ENCODE peak calls at places on chromosomes 1 and 21, in nine cellular contexts. Q, Z, J, A, G, R, Y, C and L are unnamed samples.

GRCh38 chr1:234755449-234755863 is 145.5 kb upstream of the IRF2BP2 start:
- DNase-seq in G (peak), Z (peak), C (no peak), A (no peak), Y (peak), R (peak), J (no peak), Q (no peak), L (no peak)

GRCh38 chr1:84853743-84854721 is 39.0 kb downstream of the LPAR3 start:
- DNase-seq in G (no peak), Q (peak), C (no peak), R (peak), Y (peak), A (no peak), Z (no peak), J (peak), L (peak)

GRCh38 chr1:13576926-13577325 is 6.7 kb upstream of the PDPN start:
- DNase-seq in Q (no peak), C (no peak), Y (no peak), A (no peak), R (no peak), J (no peak), Z (no peak), G (no peak), L (no peak)

GRCh38 chr1:148317288-148317985 is 165.4 kb upstream of the NBPF11 start:
- DNase-seq in G (no peak), C (no peak), J (no peak), Z (no peak), Q (no peak), A (no peak), R (no peak), Y (no peak), L (no peak)

GRCh38 chr1:187819081-187819480 is 990.3 kb downstream of the PLA2G4A start:
- DNase-seq in Y (no peak), Q (no peak), C (no peak), Z (no peak), A (peak), R (no peak), G (no peak), J (no peak), L (no peak)

GRCh38 chr21:44434568-44434925 is 20.8 kb upstream of the LRRC3 start:
- DNase-seq in Y (no peak), Q (no peak), R (no peak), C (peak), A (no peak), Z (peak), J (no peak), G (no peak), L (no peak)

GRCh38 chr1:77037990-77038389 is 170.7 kb downstream of the ST6GALNAC5 start:
- DNase-seq in Y (no peak), Z (no peak), C (no peak), Q (no peak), G (no peak), J (no peak), R (no peak), A (no peak), L (no peak)

GRCh38 chr1:24364605-24364974 is 45.4 kb downstream of the GRHL3 start:
- DNase-seq in J (no peak), R (peak), Q (no peak), Z (no peak), Y (no peak), C (no peak), A (no peak), G (no peak), L (no peak)

GRCh38 chr1:228515200-228515834 is 28.1 kb downstream of the RNF187 start:
- DNase-seq in C (peak), R (peak), J (no peak), Z (no peak), Y (peak), Q (peak), A (peak), G (no peak), L (peak)

GRCh38 chr1:240765732-240766363 is 153.9 kb upstream of the GREM2 start:
- DNase-seq in G (no peak), J (peak), Z (no peak), A (peak), C (no peak), Q (no peak), R (no peak), Y (peak), L (no peak)

GRCh38 chr1:240763771-240764170 is 151.8 kb upstream of the GREM2 start:
- DNase-seq in Z (no peak), R (no peak), G (no peak), Y (no peak), J (no peak), A (no peak), Q (no peak), C (no peak), L (no peak)

GRCh38 chr1:240766831-240767230 is 154.9 kb upstream of the GREM2 start:
- DNase-seq in Q (no peak), J (no peak), Y (no peak), C (no peak), R (no peak), G (no peak), A (no peak), Z (no peak), L (no peak)

GRCh38 chr1:240771450-240771849 is 159.5 kb upstream of the GREM2 start:
- DNase-seq in Q (no peak), Z (no peak), G (no peak), J (no peak), Y (no peak), R (no peak), A (no peak), C (no peak), L (no peak)

GRCh38 chr1:240768979-240769378 is 157.0 kb upstream of the GREM2 start:
- DNase-seq in C (no peak), J (no peak), Y (no peak), Q (no peak), G (no peak), A (no peak), R (no peak), Z (no peak), L (no peak)
- TF ChIP-seq CTCF in C (no peak), J (no peak), Y (no peak), Q (no peak), G (no peak), A (no peak), R (no peak), Z (no peak), L (no peak)

GRCh38 chr1:214281902-214282695 is 1.1 kb downstream of the SMYD2 start:
- DNase-seq in C (no peak), A (no peak), J (no peak), R (peak), Y (peak), G (peak), Z (peak), Q (no peak), L (no peak)

GRCh38 chr1:214282696-214283225 is 1.8 kb downstream of the SMYD2 start:
- DNase-seq in R (no peak), J (no peak), Y (no peak), Q (peak), A (no peak), Z (no peak), C (no peak), G (no peak), L (no peak)

GRCh38 chr1:214277704-214278635 is 3.0 kb upstream of the SMYD2 start:
- DNase-seq in G (no peak), J (no peak), Z (no peak), Y (no peak), A (no peak), R (no peak), C (no peak), Q (no peak), L (no peak)

GRCh38 chr1:214281030-214281901 is at the start of gene SMYD2:
- DNase-seq in G (peak), Z (peak), A (no peak), Q (peak), C (peak), J (no peak), Y (no peak), R (peak), L (peak)

DNA sequence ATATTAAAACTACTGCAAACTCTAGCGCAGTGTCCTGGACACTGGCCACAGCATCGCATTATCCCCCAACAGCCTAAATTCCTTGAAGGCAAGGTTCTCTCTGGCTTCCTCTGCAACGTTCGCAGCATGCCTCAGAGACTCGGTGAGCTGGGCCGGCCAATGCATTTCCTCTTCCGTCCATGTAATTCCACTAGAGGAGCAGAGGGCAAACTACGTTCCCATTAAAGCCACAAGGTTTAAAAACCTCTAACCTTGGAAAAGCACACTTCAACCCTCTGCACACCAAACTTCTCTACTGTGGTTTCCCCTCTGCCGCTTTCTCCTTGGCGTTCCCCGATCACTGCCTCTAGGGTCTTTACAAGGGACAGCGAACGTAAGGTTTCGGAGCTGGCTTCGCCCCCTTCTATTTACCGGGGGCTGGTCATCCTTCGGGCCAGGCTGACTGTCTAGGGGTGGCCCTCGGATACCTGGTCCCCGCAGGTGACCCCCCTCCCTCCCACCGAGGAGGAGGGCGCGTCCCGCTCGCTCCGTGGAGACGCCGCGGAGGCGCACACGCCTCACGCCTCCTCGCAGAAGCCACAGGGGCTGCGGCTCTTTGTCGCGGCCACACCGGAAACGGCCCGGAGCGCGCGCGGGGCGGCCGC is 451 bp upstream of the SMYD2 start:
- DNase-seq in R (peak), Z (no peak), G (peak), Y (no peak), J (no peak), Q (peak), C (peak), A (no peak), L (no peak)
- TF ChIP-seq CTCF in R (no peak), Z (no peak), G (no peak), Y (no peak), J (no peak), Q (no peak), C (no peak), A (peak), L (no peak)

GRCh38 chr1:198543670-198544260 is 3.3 kb upstream of the ATP6V1G3 start:
- DNase-seq in J (no peak), Y (no peak), Z (no peak), A (no peak), Q (no peak), G (no peak), C (no peak), R (no peak), L (peak)
- TF ChIP-seq CTCF in J (no peak), Y (no peak), Z (no peak), A (no peak), Q (no peak), G (no peak), C (no peak), R (no peak), L (no peak)

DNA sequence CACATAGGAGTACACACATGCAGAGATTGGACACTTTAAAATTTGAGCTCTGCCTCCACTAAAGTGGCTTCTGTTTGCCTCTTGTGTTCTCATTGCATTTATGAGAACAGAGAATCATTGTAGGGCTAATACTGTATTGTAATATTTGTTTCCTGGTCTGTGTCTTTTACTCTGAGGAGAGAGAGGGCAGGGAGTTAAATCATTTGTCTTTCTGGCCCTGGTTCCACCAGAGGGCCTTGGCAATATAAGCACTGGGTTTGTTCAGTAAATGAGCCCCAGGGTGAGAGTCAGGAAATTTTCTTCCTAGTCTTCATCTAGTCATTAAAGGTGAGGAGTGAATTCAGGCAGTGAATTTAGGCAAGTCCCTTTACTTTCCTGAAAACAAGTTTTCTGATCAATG is 70.3 kb downstream of the NFIA start:
- DNase-seq in A (no peak), R (no peak), C (no peak), Y (no peak), Q (no peak), Z (no peak), G (no peak), J (no peak), L (no peak)
- TF ChIP-seq CTCF in A (no peak), R (no peak), C (no peak), Y (no peak), Q (no peak), Z (no peak), G (no peak), J (peak), L (no peak)

DNA sequence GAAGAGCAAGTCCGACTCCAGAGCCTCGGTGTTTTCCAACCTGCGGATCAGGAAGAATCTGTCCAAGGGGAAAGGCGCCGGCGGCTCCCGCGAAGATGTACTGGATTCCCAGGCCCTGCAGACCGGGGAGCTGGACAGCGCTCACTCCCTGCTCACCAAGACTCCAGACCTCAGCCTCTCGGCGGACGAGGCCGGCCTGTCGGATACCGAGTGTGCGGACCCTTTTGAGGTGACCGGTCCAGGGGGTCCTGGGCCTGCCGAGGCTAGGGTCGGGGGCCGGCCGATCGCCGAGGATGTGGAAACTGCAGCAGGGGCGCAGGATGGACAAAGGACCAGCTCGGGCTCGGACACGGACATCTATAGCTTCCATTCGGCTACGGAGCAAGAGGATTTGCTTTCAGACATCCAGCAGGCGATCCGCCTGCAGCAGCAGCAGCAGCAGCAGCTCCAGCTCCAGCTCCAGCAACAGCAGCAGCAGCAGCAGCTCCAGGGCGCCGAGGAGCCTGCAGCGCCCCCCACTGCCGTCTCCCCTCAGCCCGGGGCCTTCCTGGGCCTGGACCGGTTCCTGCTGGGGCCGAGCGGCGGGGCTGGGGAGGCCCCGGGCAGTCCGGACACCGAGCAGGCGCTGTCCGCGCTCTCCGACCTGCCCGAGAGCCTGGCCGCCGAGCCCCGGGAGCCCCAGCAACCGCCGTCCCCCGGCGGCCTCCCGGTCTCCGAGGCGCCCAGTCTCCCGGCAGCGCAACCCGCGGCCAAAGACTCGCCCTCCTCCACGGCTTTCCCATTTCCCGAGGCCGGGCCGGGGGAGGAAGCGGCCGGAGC is 827 bp downstream of the FMN2 start:
- DNase-seq in Y (no peak), R (no peak), A (no peak), G (no peak), Z (peak), Q (no peak), J (no peak), C (peak), L (no peak)
- TF ChIP-seq CTCF in Y (peak), R (no peak), A (peak), G (no peak), Z (no peak), Q (no peak), J (peak), C (no peak), L (no peak)